ENCODE peak calls at places on chromosome 17, in six cellular contexts. One of them, this sample, is unnamed.

GRCh38 chr17:71237903-71238538 is 882.8 kb upstream of the SOX9 start:
- DNase-seq in effector CD4-positive, alpha-beta T cell: no peak
- DNase-seq in stimulated activated CD4-positive, alpha-beta T cell treated with anti-CD3 and anti-CD28 coated beads, Interleukin-1b, Interleukin-23, amount 100 ng/mL, for 24 hours: no peak
- DNase-seq in activated naive CD8-positive, alpha-beta T cell treated with anti-CD3 and anti-CD28 coated beads for 36 hours: no peak
- DNase-seq in COR-L47: peak
- DNase-seq in MM.1S: no peak
- DNase-seq in this sample: no peak

GRCh38 chr17:75592364-75593020 is 4.9 kb downstream of the MYO15B start:
- DNase-seq in effector CD4-positive, alpha-beta T cell: no peak
- DNase-seq in stimulated activated CD4-positive, alpha-beta T cell treated with anti-CD3 and anti-CD28 coated beads, Interleukin-1b, Interleukin-23, amount 100 ng/mL, for 24 hours: no peak
- DNase-seq in activated naive CD8-positive, alpha-beta T cell treated with anti-CD3 and anti-CD28 coated beads for 36 hours: no peak
- DNase-seq in COR-L47: no peak
- DNase-seq in MM.1S: no peak
- DNase-seq in this sample: no peak

GRCh38 chr17:75722076-75722475 is 817 bp downstream of the ITGB4 start:
- DNase-seq in effector CD4-positive, alpha-beta T cell: no peak
- DNase-seq in stimulated activated CD4-positive, alpha-beta T cell treated with anti-CD3 and anti-CD28 coated beads, Interleukin-1b, Interleukin-23, amount 100 ng/mL, for 24 hours: no peak
- DNase-seq in activated naive CD8-positive, alpha-beta T cell treated with anti-CD3 and anti-CD28 coated beads for 36 hours: no peak
- DNase-seq in COR-L47: no peak
- DNase-seq in MM.1S: no peak
- DNase-seq in this sample: no peak

GRCh38 chr17:40553694-40554534 is 11.4 kb downstream of the CCR7 start:
- DNase-seq in effector CD4-positive, alpha-beta T cell: no peak
- DNase-seq in stimulated activated CD4-positive, alpha-beta T cell treated with anti-CD3 and anti-CD28 coated beads, Interleukin-1b, Interleukin-23, amount 100 ng/mL, for 24 hours: no peak
- DNase-seq in activated naive CD8-positive, alpha-beta T cell treated with anti-CD3 and anti-CD28 coated beads for 36 hours: no peak
- DNase-seq in COR-L47: no peak
- DNase-seq in MM.1S: no peak
- DNase-seq in this sample: no peak

GRCh38 chr17:61743766-61744165 is 119.6 kb downstream of the BRIP1 start:
- DNase-seq in effector CD4-positive, alpha-beta T cell: no peak
- DNase-seq in stimulated activated CD4-positive, alpha-beta T cell treated with anti-CD3 and anti-CD28 coated beads, Interleukin-1b, Interleukin-23, amount 100 ng/mL, for 24 hours: no peak
- DNase-seq in activated naive CD8-positive, alpha-beta T cell treated with anti-CD3 and anti-CD28 coated beads for 36 hours: no peak
- DNase-seq in COR-L47: no peak
- DNase-seq in MM.1S: no peak
- DNase-seq in this sample: no peak

GRCh38 chr17:45115871-45116270 is 16.4 kb downstream of the PLCD3 start:
- DNase-seq in effector CD4-positive, alpha-beta T cell: no peak
- DNase-seq in stimulated activated CD4-positive, alpha-beta T cell treated with anti-CD3 and anti-CD28 coated beads, Interleukin-1b, Interleukin-23, amount 100 ng/mL, for 24 hours: no peak
- DNase-seq in activated naive CD8-positive, alpha-beta T cell treated with anti-CD3 and anti-CD28 coated beads for 36 hours: no peak
- DNase-seq in COR-L47: no peak
- DNase-seq in MM.1S: no peak
- DNase-seq in this sample: no peak

GRCh38 chr17:44782349-44782850 is 23.6 kb downstream of the ADAM11 start:
- DNase-seq in effector CD4-positive, alpha-beta T cell: no peak
- DNase-seq in stimulated activated CD4-positive, alpha-beta T cell treated with anti-CD3 and anti-CD28 coated beads, Interleukin-1b, Interleukin-23, amount 100 ng/mL, for 24 hours: no peak
- DNase-seq in activated naive CD8-positive, alpha-beta T cell treated with anti-CD3 and anti-CD28 coated beads for 36 hours: no peak
- DNase-seq in COR-L47: no peak
- DNase-seq in MM.1S: no peak
- DNase-seq in this sample: no peak

GRCh38 chr17:68972119-68972704 is 17.0 kb upstream of the ABCA8 start:
- DNase-seq in effector CD4-positive, alpha-beta T cell: no peak
- DNase-seq in stimulated activated CD4-positive, alpha-beta T cell treated with anti-CD3 and anti-CD28 coated beads, Interleukin-1b, Interleukin-23, amount 100 ng/mL, for 24 hours: no peak
- DNase-seq in activated naive CD8-positive, alpha-beta T cell treated with anti-CD3 and anti-CD28 coated beads for 36 hours: no peak
- DNase-seq in COR-L47: peak
- DNase-seq in MM.1S: peak
- DNase-seq in this sample: peak

GRCh38 chr17:21165922-21166598 is 39.3 kb downstream of the DHRS7B start:
- DNase-seq in effector CD4-positive, alpha-beta T cell: no peak
- DNase-seq in stimulated activated CD4-positive, alpha-beta T cell treated with anti-CD3 and anti-CD28 coated beads, Interleukin-1b, Interleukin-23, amount 100 ng/mL, for 24 hours: no peak
- DNase-seq in activated naive CD8-positive, alpha-beta T cell treated with anti-CD3 and anti-CD28 coated beads for 36 hours: no peak
- DNase-seq in COR-L47: no peak
- DNase-seq in MM.1S: no peak
- DNase-seq in this sample: no peak

GRCh38 chr17:12619444-12620199 is 46.1 kb upstream of the MYOCD start:
- DNase-seq in effector CD4-positive, alpha-beta T cell: no peak
- DNase-seq in stimulated activated CD4-positive, alpha-beta T cell treated with anti-CD3 and anti-CD28 coated beads, Interleukin-1b, Interleukin-23, amount 100 ng/mL, for 24 hours: no peak
- DNase-seq in activated naive CD8-positive, alpha-beta T cell treated with anti-CD3 and anti-CD28 coated beads for 36 hours: no peak
- DNase-seq in COR-L47: no peak
- DNase-seq in MM.1S: no peak
- DNase-seq in this sample: no peak

GRCh38 chr17:37131064-37131463 is 182.3 kb downstream of the AATF start:
- DNase-seq in effector CD4-positive, alpha-beta T cell: no peak
- DNase-seq in stimulated activated CD4-positive, alpha-beta T cell treated with anti-CD3 and anti-CD28 coated beads, Interleukin-1b, Interleukin-23, amount 100 ng/mL, for 24 hours: no peak
- DNase-seq in activated naive CD8-positive, alpha-beta T cell treated with anti-CD3 and anti-CD28 coated beads for 36 hours: no peak
- DNase-seq in COR-L47: no peak
- DNase-seq in MM.1S: no peak
- DNase-seq in this sample: no peak

GRCh38 chr17:40168262-40168832 is 8.9 kb upstream of the RAPGEFL1 start:
- DNase-seq in effector CD4-positive, alpha-beta T cell: peak
- DNase-seq in stimulated activated CD4-positive, alpha-beta T cell treated with anti-CD3 and anti-CD28 coated beads, Interleukin-1b, Interleukin-23, amount 100 ng/mL, for 24 hours: no peak
- DNase-seq in activated naive CD8-positive, alpha-beta T cell treated with anti-CD3 and anti-CD28 coated beads for 36 hours: no peak
- DNase-seq in COR-L47: peak
- DNase-seq in MM.1S: peak
- DNase-seq in this sample: peak

GRCh38 chr17:27354491-27355081 is 60.7 kb downstream of the WSB1 start:
- DNase-seq in effector CD4-positive, alpha-beta T cell: no peak
- DNase-seq in stimulated activated CD4-positive, alpha-beta T cell treated with anti-CD3 and anti-CD28 coated beads, Interleukin-1b, Interleukin-23, amount 100 ng/mL, for 24 hours: no peak
- DNase-seq in activated naive CD8-positive, alpha-beta T cell treated with anti-CD3 and anti-CD28 coated beads for 36 hours: no peak
- DNase-seq in COR-L47: no peak
- DNase-seq in MM.1S: peak
- DNase-seq in this sample: peak

GRCh38 chr17:21242780-21243515 is 10.3 kb downstream of the NATD1 start:
- DNase-seq in effector CD4-positive, alpha-beta T cell: no peak
- DNase-seq in stimulated activated CD4-positive, alpha-beta T cell treated with anti-CD3 and anti-CD28 coated beads, Interleukin-1b, Interleukin-23, amount 100 ng/mL, for 24 hours: no peak
- DNase-seq in activated naive CD8-positive, alpha-beta T cell treated with anti-CD3 and anti-CD28 coated beads for 36 hours: no peak
- DNase-seq in COR-L47: no peak
- DNase-seq in MM.1S: no peak
- DNase-seq in this sample: no peak

GRCh38 chr17:74864866-74865395 is 5.2 kb upstream of the GRIN2C start:
- DNase-seq in effector CD4-positive, alpha-beta T cell: peak
- DNase-seq in stimulated activated CD4-positive, alpha-beta T cell treated with anti-CD3 and anti-CD28 coated beads, Interleukin-1b, Interleukin-23, amount 100 ng/mL, for 24 hours: peak
- DNase-seq in activated naive CD8-positive, alpha-beta T cell treated with anti-CD3 and anti-CD28 coated beads for 36 hours: peak
- DNase-seq in COR-L47: peak
- DNase-seq in MM.1S: peak
- DNase-seq in this sample: peak